ENCODE peak calls at places on chromosomes 3 and 15, in eight cellular contexts. One of them, this sample, is unnamed.

GRCh38 chr3:107958151-107958550 is 132.7 kb downstream of the CD47 start:
- DNase-seq in SJSA1: no peak
- DNase-seq in MCF 10A: no peak
- DNase-seq in activated CD4-positive, CD25-positive, alpha-beta regulatory T cell: no peak
- DNase-seq in NCI-H774: no peak
- DNase-seq in fibroblast of lung: no peak
- DNase-seq in NCI-H1092: no peak
- DNase-seq in fibroblast of gingiva: no peak
- DNase-seq in this sample: no peak

GRCh38 chr3:95154775-95155174 is 1091.9 kb downstream of the NSUN3 start:
- DNase-seq in MCF 10A: peak
- DNase-seq in fibroblast of lung: peak
- DNase-seq in NCI-H774: no peak
- DNase-seq in activated CD4-positive, CD25-positive, alpha-beta regulatory T cell: no peak
- DNase-seq in NCI-H1092: no peak
- DNase-seq in SJSA1: peak
- DNase-seq in fibroblast of gingiva: no peak
- DNase-seq in this sample: peak

GRCh38 chr3:195458188-195458800 is 15.5 kb upstream of the ACAP2 start:
- DNase-seq in MCF 10A: no peak
- DNase-seq in activated CD4-positive, CD25-positive, alpha-beta regulatory T cell: no peak
- DNase-seq in NCI-H1092: no peak
- DNase-seq in SJSA1: no peak
- DNase-seq in NCI-H774: no peak
- DNase-seq in fibroblast of gingiva: no peak
- DNase-seq in fibroblast of lung: peak
- DNase-seq in this sample: no peak

GRCh38 chr15:85746641-85747040 is 48.1 kb downstream of the KLHL25 start:
- DNase-seq in NCI-H774: no peak
- DNase-seq in fibroblast of lung: no peak
- DNase-seq in SJSA1: no peak
- DNase-seq in fibroblast of gingiva: no peak
- DNase-seq in MCF 10A: no peak
- DNase-seq in NCI-H1092: no peak
- DNase-seq in activated CD4-positive, CD25-positive, alpha-beta regulatory T cell: no peak
- DNase-seq in this sample: no peak

GRCh38 chr15:60237411-60237810 is 160.4 kb downstream of the ANXA2 start:
- DNase-seq in NCI-H1092: no peak
- DNase-seq in fibroblast of lung: peak
- DNase-seq in SJSA1: no peak
- DNase-seq in fibroblast of gingiva: no peak
- DNase-seq in NCI-H774: no peak
- DNase-seq in activated CD4-positive, CD25-positive, alpha-beta regulatory T cell: no peak
- DNase-seq in MCF 10A: no peak
- DNase-seq in this sample: peak

GRCh38 chr15:101277943-101278564 is 769 bp upstream of the SELENOS start:
- DNase-seq in SJSA1: no peak
- DNase-seq in NCI-H1092: no peak
- DNase-seq in NCI-H774: no peak
- DNase-seq in MCF 10A: no peak
- DNase-seq in fibroblast of gingiva: no peak
- DNase-seq in fibroblast of lung: no peak
- DNase-seq in activated CD4-positive, CD25-positive, alpha-beta regulatory T cell: no peak
- DNase-seq in this sample: no peak

GRCh38 chr15:35771878-35772442 is 226.0 kb upstream of the DPH6 start:
- DNase-seq in MCF 10A: no peak
- DNase-seq in SJSA1: no peak
- DNase-seq in fibroblast of lung: no peak
- DNase-seq in NCI-H1092: no peak
- DNase-seq in fibroblast of gingiva: no peak
- DNase-seq in activated CD4-positive, CD25-positive, alpha-beta regulatory T cell: no peak
- DNase-seq in NCI-H774: no peak
- DNase-seq in this sample: no peak

GRCh38 chr3:141307351-141308059 is 60.8 kb upstream of the ZBTB38 start:
- DNase-seq in fibroblast of lung: no peak
- DNase-seq in NCI-H1092: no peak
- DNase-seq in NCI-H774: no peak
- DNase-seq in activated CD4-positive, CD25-positive, alpha-beta regulatory T cell: no peak
- DNase-seq in SJSA1: no peak
- DNase-seq in MCF 10A: no peak
- DNase-seq in fibroblast of gingiva: no peak
- DNase-seq in this sample: no peak

GRCh38 chr3:63508305-63508704 is 144.2 kb upstream of the SNTN start:
- DNase-seq in MCF 10A: peak
- DNase-seq in fibroblast of gingiva: no peak
- DNase-seq in NCI-H1092: no peak
- DNase-seq in activated CD4-positive, CD25-positive, alpha-beta regulatory T cell: no peak
- DNase-seq in fibroblast of lung: no peak
- DNase-seq in NCI-H774: no peak
- DNase-seq in SJSA1: no peak
- DNase-seq in this sample: peak